ENCODE peak calls at places on chromosomes 13 and 19, in four cellular contexts. W is aorta; T is WERI-Rb-1; P is CD8-positive, alpha-beta T cell. Y is an unnamed sample.

GRCh38 chr13:112857914-112858490 is 111.0 kb upstream of the MCF2L start:
- DNase-seq in W (peak; percentile 68), T (no peak), P (no peak), Y (no peak)

GRCh38 chr13:112912726-112913440 is 56.1 kb upstream of the MCF2L start:
- DNase-seq in W (no peak), T (no peak), P (no peak), Y (no peak)

GRCh38 chr13:114111577-114111976 is 20.8 kb downstream of the RASA3 start:
- DNase-seq in W (no peak), T (peak; percentile 17), P (no peak), Y (no peak)

GRCh38 chr13:24097064-24097463 is 63.5 kb upstream of the SPATA13 start:
- DNase-seq in W (no peak), T (peak; percentile 29), P (no peak), Y (no peak)

GRCh38 chr13:52851153-52851962 is 2.9 kb upstream of the PCDH8 start:
- DNase-seq in W (peak; percentile 79), T (peak; percentile 10), P (no peak), Y (no peak)

GRCh38 chr13:39306639-39307589 is 268.7 kb downstream of the NHLRC3 start:
- DNase-seq in W (no peak), T (no peak), P (no peak), Y (no peak)

GRCh38 chr13:110412132-110412912 is 105.2 kb downstream of the COL4A2 start:
- DNase-seq in W (peak; percentile 93), T (peak; percentile 73), P (peak; percentile 33), Y (peak; percentile 58)

GRCh38 chr13:105805866-105806265 is 729.6 kb downstream of the EFNB2 start:
- DNase-seq in W (no peak), T (no peak), P (no peak), Y (no peak)

GRCh38 chr19:2037676-2038255 is 13.3 kb downstream of the MKNK2 start:
- DNase-seq in W (no peak), T (no peak), P (no peak), Y (no peak)

GRCh38 chr13:65309906-65310305 is 1920.2 kb downstream of the PCDH9 start:
- DNase-seq in W (no peak), T (no peak), P (no peak), Y (no peak)

GRCh38 chr13:95643814-95644598 is 500 bp downstream of the DZIP1 start:
- DNase-seq in W (peak; percentile 83), T (peak; percentile 68), P (no peak), Y (no peak)

GRCh38 chr13:41512441-41512840 is 55.1 kb downstream of the RGCC start:
- DNase-seq in W (no peak), T (no peak), P (no peak), Y (no peak)

GRCh38 chr13:23956106-23956505 is 58.8 kb upstream of the C1QTNF9B start:
- DNase-seq in W (no peak), T (no peak), P (no peak), Y (no peak)

GRCh38 chr13:113565526-113566226 is 18.9 kb upstream of the TFDP1 start:
- DNase-seq in W (peak; percentile 42), T (no peak), P (no peak), Y (no peak)

GRCh38 chr13:46489586-46490023 is 63.4 kb upstream of the LRCH1 start:
- DNase-seq in W (peak; percentile 88), T (no peak), P (no peak), Y (no peak)

GRCh38 chr19:280541-281007 is 10.6 kb downstream of the PLPP2 start:
- DNase-seq in W (peak; percentile 49), T (no peak), P (no peak), Y (no peak)

GRCh38 chr13:23868521-23868920 is 20.7 kb downstream of the MIPEP start:
- DNase-seq in W (no peak), T (no peak), P (no peak), Y (no peak)

GRCh38 chr13:83515267-83515666 is 367.0 kb downstream of the SLITRK1 start:
- DNase-seq in W (no peak), T (no peak), P (no peak), Y (no peak)

GRCh38 chr13:43021926-43022670 is 1.3 kb upstream of the DNAJC15 start:
- DNase-seq in W (no peak), T (no peak), P (no peak), Y (no peak)

GRCh38 chr13:106156468-106156867 is 379.0 kb downstream of the EFNB2 start:
- DNase-seq in W (no peak), T (no peak), P (no peak), Y (no peak)

GRCh38 chr13:30798776-30799625 is 63.7 kb downstream of the ALOX5AP start:
- DNase-seq in W (no peak), T (no peak), P (no peak), Y (no peak)

GRCh38 chr13:38769526-38769925 is 82.6 kb downstream of the FREM2 start:
- DNase-seq in W (no peak), T (no peak), P (no peak), Y (no peak)

GRCh38 chr13:51844862-51845573 is at the start of gene TMEM272:
- DNase-seq in W (peak; percentile 83), T (peak; percentile 70), P (peak; percentile 43), Y (peak; percentile 47)

GRCh38 chr19:2561895-2562294 is 86.0 kb downstream of the GADD45B start:
- DNase-seq in W (peak; percentile 62), T (no peak), P (peak; percentile 51), Y (no peak)

GRCh38 chr13:24995225-24995804 is 100.6 kb upstream of the PABPC3 start:
- DNase-seq in W (no peak), T (peak; percentile 91), P (peak; percentile 32), Y (no peak)

GRCh38 chr13:107838592-107839161 is 376.7 kb downstream of the LIG4 start:
- DNase-seq in W (no peak), T (peak; percentile 32), P (no peak), Y (no peak)

GRCh38 chr19:38877781-38878574 is at the start of gene RINL:
- DNase-seq in W (no peak), T (peak; percentile 55), P (peak; percentile 68), Y (no peak)

GRCh38 chr13:30585748-30586262 is 31.9 kb upstream of the USPL1 start:
- DNase-seq in W (no peak), T (no peak), P (no peak), Y (no peak)

GRCh38 chr13:110163020-110163658 is 143.8 kb downstream of the COL4A1 start:
- DNase-seq in W (no peak), T (no peak), P (no peak), Y (no peak)

GRCh38 chr13:91804724-91805123 is 406.3 kb downstream of the GPC5 start:
- DNase-seq in W (no peak), T (peak; percentile 38), P (no peak), Y (no peak)

GRCh38 chr19:31257025-31257424 is 92.2 kb downstream of the TSHZ3 start:
- DNase-seq in W (no peak), T (no peak), P (no peak), Y (no peak)

GRCh38 chr13:30718661-30719520 is 16.5 kb upstream of the ALOX5AP start:
- DNase-seq in W (no peak), T (no peak), P (no peak), Y (no peak)

GRCh38 chr19:8666814-8667405 is 31.7 kb downstream of the ACTL9 start:
- DNase-seq in W (peak; percentile 25), T (no peak), P (no peak), Y (no peak)

GRCh38 chr19:8665468-8666213 is 33.0 kb downstream of the ACTL9 start:
- DNase-seq in W (no peak), T (no peak), P (no peak), Y (no peak)

GRCh38 chr19:8662263-8662662 is 31.8 kb downstream of the NFILZ start:
- DNase-seq in W (peak; percentile 27), T (no peak), P (no peak), Y (no peak)

GRCh38 chr19:8664671-8665057 is 33.9 kb downstream of the ACTL9 start:
- DNase-seq in W (no peak), T (no peak), P (no peak), Y (no peak)

GRCh38 chr19:8663920-8664670 is 33.7 kb downstream of the NFILZ start:
- DNase-seq in W (peak; percentile 67), T (no peak), P (peak; percentile 34), Y (no peak)
- H3K27ac ChIP-seq in W (no peak overlapping the region), T (no peak overlapping the region), P (no peak overlapping the region), Y (no peak overlapping the region)

DNA sequence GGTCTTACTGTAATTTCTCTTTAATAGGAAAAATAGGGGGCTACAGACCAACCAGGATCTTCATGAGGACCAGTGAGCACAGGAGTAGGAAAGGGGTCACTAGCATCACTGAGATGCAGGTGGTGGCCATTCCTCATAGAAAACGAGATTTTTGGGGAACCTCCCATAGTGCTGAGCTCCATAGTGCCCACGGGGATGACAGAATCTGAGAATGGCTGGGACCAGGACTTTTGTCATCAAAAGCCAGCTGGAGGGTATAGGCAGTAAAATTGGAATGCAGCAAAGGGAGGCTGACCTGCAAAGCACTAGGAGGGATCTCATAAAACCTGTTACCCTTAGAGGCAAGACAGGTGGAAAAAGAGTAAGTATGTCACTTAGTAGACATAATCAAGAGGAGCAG is 28.4 kb upstream of the CEACAM21 start:
- DNase-seq in W (no peak), T (no peak), P (no peak), Y (no peak)
- H3K27ac ChIP-seq in W (no peak overlapping the region), T (no peak overlapping the region), P (peak overlapping the region; percentile 13), Y (no peak overlapping the region)

DNA sequence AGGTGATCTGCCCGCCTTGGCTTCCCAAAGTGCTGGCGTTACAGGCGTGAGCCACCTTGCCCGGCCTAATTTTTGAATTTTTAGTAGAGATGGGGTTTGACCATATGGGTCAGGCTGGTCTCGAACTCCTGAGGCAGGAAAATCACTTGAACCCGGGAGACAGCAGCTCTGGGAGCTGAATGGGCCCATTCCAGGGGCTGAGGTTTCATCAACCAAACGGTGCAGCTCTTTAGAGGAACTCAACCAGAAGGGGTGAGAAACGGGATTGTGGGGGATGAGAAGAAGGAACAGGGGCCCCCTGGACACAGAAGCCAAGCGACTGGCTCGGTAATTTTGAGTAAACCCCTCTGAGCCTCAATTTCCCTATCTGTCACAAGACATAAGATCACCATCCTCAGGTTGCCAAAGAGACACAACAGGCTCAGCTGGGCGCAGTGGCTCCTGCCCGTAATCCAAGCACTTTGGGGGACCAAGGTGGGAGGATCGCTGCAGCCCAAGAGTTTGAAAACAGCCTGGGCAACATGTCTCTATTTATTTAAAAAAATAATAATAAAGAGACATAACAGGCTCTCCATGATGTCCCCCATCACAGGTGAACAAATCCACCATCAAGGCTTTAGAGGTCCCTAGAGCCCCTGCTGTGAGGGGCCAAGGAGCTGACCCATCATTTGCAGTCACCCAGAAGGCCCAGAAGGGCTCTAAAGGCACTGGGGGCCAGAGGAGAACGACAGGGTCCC is 518 bp downstream of the IQCN start:
- DNase-seq in W (no peak), T (no peak), P (no peak), Y (no peak)
- H3K27ac ChIP-seq in W (no peak overlapping the region), T (no peak overlapping the region), P (no peak overlapping the region), Y (no peak overlapping the region)

GRCh38 chr19:53394974-53395839 is at the start of gene ZNF765:
- DNase-seq in W (peak; percentile 99), T (peak; percentile 92), P (peak; percentile 97), Y (peak; percentile 70)
- H3K27ac ChIP-seq in W (peak within 1 kb of the TSS; percentile 81), T (peak within 1 kb of the TSS; percentile 60), P (peak within 1 kb of the TSS; percentile 78), Y (no peak within 1 kb of the TSS)

GRCh38 chr19:48795055-48795854 is 15.6 kb downstream of the BCAT2 start:
- DNase-seq in W (peak; percentile 95), T (peak; percentile 94), P (peak; percentile 68), Y (no peak)

GRCh38 chr19:48798937-48799336 is 11.9 kb downstream of the BCAT2 start:
- DNase-seq in W (no peak), T (peak; percentile 82), P (no peak), Y (no peak)

GRCh38 chr19:48796468-48797083 is 14.3 kb downstream of the BCAT2 start:
- DNase-seq in W (no peak), T (no peak), P (no peak), Y (no peak)

GRCh38 chr19:48795855-48796142 is 15.0 kb downstream of the BCAT2 start:
- DNase-seq in W (peak; percentile 83), T (peak; percentile 40), P (no peak), Y (no peak)

GRCh38 chr19:48797103-48797502 is 13.7 kb downstream of the BCAT2 start:
- DNase-seq in W (no peak), T (no peak), P (no peak), Y (no peak)
- H3K27ac ChIP-seq in W (no peak overlapping the region), T (no peak overlapping the region), P (no peak overlapping the region), Y (no peak overlapping the region)